ENCODE peak calls at places on chromosomes 1 and 21, in five cellular contexts. U, O, E, D and T are unnamed samples.

GRCh38 chr1:47684518-47684917 is 246.7 kb downstream of the FOXD2 start:
- DNase-seq in U (no peak), D (no peak), O (no peak), E (peak; percentile 6), T (no peak)

GRCh38 chr1:180253585-180254495 is 23.8 kb downstream of the LHX4 start:
- DNase-seq in O (no peak), E (peak; percentile 31), D (no peak), U (no peak), T (peak; percentile 58)

GRCh38 chr21:46119565-46120271 is 21.8 kb downstream of the COL6A2 start:
- DNase-seq in O (no peak), U (no peak), D (no peak), E (peak; percentile 20), T (no peak)

GRCh38 chr1:183002797-183003594 is 20.2 kb upstream of the LAMC1 start:
- DNase-seq in D (no peak), U (peak; percentile 40), O (peak; percentile 79), E (no peak), T (no peak)

GRCh38 chr1:226642421-226642820 is 93.9 kb downstream of the STUM start:
- DNase-seq in D (no peak), U (no peak), E (no peak), O (no peak), T (no peak)

GRCh38 chr1:5239911-5240310 is 585.5 kb downstream of the AJAP1 start:
- DNase-seq in U (no peak), O (no peak), E (no peak), D (no peak), T (no peak)

GRCh38 chr1:78079580-78079979 is 33.8 kb downstream of the GIPC2 start:
- DNase-seq in U (peak; percentile 37), E (no peak), O (peak; percentile 31), D (no peak), T (no peak)

GRCh38 chr21:36902331-36902730 is 64.1 kb downstream of the HLCS start:
- DNase-seq in O (no peak), U (no peak), D (no peak), E (no peak), T (no peak)

GRCh38 chr1:67367370-67368345 is 60.0 kb downstream of the IL12RB2 start:
- DNase-seq in D (no peak), O (peak; percentile 17), E (no peak), U (peak; percentile 14), T (no peak)

GRCh38 chr1:167695150-167695549 is 26.6 kb upstream of the MPZL1 start:
- DNase-seq in O (no peak), D (no peak), U (no peak), E (no peak), T (peak; percentile 97)

GRCh38 chr1:147292635-147293251 is 50.3 kb downstream of the CHD1L start:
- DNase-seq in O (peak; percentile 98), D (no peak), U (peak; percentile 99), E (no peak), T (peak; percentile 71)

GRCh38 chr21:36193200-36193599 is 36.6 kb downstream of the DOP1B start:
- DNase-seq in O (no peak), E (no peak), D (no peak), U (peak; percentile 17), T (peak; percentile 97)

GRCh38 chr1:19067187-19067911 is 110.9 kb upstream of the IFFO2 start:
- DNase-seq in E (peak; percentile 73), D (peak; percentile 41), O (no peak), U (no peak), T (peak; percentile 5)

GRCh38 chr1:19416919-19417441 is 68.4 kb downstream of the CAPZB start:
- DNase-seq in D (no peak), O (no peak), U (no peak), E (no peak), T (no peak)

GRCh38 chr1:235074335-235075120 is 54.1 kb downstream of the TOMM20 start:
- DNase-seq in U (peak; percentile 92), E (no peak), D (no peak), O (peak; percentile 97), T (peak; percentile 64)

GRCh38 chr1:184502154-184502553 is 115.3 kb downstream of the C1orf21 start:
- DNase-seq in D (no peak), E (no peak), O (no peak), U (no peak), T (no peak)

GRCh38 chr1:179493323-179493722 is 82.4 kb downstream of the NPHS2 start:
- DNase-seq in O (peak; percentile 2), D (no peak), U (peak; percentile 75), E (no peak), T (no peak)

GRCh38 chr1:110408488-110408887 is 994 bp upstream of the LAMTOR5 start:
- DNase-seq in D (no peak), O (no peak), E (no peak), U (no peak), T (no peak)

GRCh38 chr1:93324486-93325464 is 20.9 kb upstream of the DR1 start:
- DNase-seq in U (peak; percentile 81), D (no peak), O (peak; percentile 60), E (no peak), T (peak; percentile 56)

GRCh38 chr1:3529099-3529729 is 74.7 kb downstream of the ARHGEF16 start:
- DNase-seq in E (no peak), O (no peak), U (no peak), D (no peak), T (peak; percentile 25)

GRCh38 chr21:42553435-42553834 is 39.8 kb downstream of the SLC37A1 start:
- DNase-seq in U (no peak), O (peak; percentile 33), E (no peak), D (no peak), T (no peak)

GRCh38 chr1:20291621-20292020 is 946 bp downstream of the VWA5B1 start:
- DNase-seq in E (peak; percentile 55), U (no peak), O (no peak), D (no peak), T (no peak)

GRCh38 chr1:33324677-33325417 is 3.9 kb upstream of the A3GALT2 start:
- DNase-seq in O (no peak), D (no peak), U (no peak), E (no peak), T (no peak)

GRCh38 chr1:185585770-185586169 is 148.4 kb upstream of the HMCN1 start:
- DNase-seq in D (no peak), E (no peak), O (no peak), U (no peak), T (no peak)

GRCh38 chr1:159076438-159076752 is 171 bp downstream of the AIM2 start:
- DNase-seq in D (no peak), O (no peak), E (no peak), U (no peak), T (no peak)
- H2AFZ ChIP-seq in D (no peak overlapping the region), O (no peak overlapping the region), E (no peak overlapping the region), U (peak overlapping the region; percentile 14), T (no peak overlapping the region)

DNA sequence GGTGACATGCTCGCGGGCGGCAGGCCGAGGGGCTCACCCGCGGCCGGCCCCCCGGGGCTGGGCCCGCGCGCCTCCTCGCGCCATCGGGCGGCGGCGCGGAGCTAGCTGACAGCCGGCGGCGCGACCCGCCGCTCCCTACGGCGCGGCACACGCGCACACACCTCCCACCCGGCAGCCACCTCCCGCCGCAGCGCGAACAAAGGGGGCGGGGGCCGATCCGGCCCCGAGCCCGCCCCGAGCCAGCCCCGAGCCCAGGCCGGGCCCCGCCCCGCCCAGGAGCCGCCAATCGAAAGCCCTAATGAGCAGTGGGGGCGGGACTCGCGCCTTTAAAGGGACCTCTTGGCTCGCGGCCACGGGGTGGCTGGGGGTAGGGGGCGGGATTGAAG is at the start of gene KIF21B:
- DNase-seq in E (peak; percentile 89), U (no peak), D (peak; percentile 87), O (peak; percentile 71), T (peak; percentile 79)
- H2AK5ac ChIP-seq in E (no peak within 1 kb of the TSS), U (peak within 1 kb of the TSS; percentile 40), D (peak within 1 kb of the TSS; percentile 51), O (peak within 1 kb of the TSS; percentile 3), T (no peak within 1 kb of the TSS)

DNA sequence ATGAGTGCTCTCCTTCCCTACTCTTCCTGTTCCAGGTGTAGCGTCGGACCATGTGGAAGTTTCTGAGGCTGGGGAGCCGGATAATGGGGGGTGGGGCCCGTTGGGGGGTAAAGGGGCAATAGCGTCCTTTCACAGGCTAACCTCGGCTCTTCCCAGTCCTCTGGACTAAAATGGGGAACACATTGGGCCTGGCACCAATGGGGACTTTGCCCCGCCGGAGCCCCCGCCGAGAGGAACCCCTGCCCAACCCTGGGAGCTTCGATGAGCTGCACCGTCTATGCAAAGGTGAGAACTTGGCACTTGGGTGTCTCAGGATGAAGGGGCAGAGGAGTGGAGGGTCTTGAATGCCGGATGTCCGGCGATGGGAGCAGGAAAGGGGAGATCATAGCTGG is 456 bp downstream of the TOMM40L start:
- DNase-seq in O (no peak), D (no peak), U (no peak), E (no peak), T (no peak)
- H4K8ac ChIP-seq in O (peak overlapping the region; percentile 81), D (no peak overlapping the region), U (peak overlapping the region; percentile 96), E (no peak overlapping the region), T (peak overlapping the region; percentile 98)

DNA sequence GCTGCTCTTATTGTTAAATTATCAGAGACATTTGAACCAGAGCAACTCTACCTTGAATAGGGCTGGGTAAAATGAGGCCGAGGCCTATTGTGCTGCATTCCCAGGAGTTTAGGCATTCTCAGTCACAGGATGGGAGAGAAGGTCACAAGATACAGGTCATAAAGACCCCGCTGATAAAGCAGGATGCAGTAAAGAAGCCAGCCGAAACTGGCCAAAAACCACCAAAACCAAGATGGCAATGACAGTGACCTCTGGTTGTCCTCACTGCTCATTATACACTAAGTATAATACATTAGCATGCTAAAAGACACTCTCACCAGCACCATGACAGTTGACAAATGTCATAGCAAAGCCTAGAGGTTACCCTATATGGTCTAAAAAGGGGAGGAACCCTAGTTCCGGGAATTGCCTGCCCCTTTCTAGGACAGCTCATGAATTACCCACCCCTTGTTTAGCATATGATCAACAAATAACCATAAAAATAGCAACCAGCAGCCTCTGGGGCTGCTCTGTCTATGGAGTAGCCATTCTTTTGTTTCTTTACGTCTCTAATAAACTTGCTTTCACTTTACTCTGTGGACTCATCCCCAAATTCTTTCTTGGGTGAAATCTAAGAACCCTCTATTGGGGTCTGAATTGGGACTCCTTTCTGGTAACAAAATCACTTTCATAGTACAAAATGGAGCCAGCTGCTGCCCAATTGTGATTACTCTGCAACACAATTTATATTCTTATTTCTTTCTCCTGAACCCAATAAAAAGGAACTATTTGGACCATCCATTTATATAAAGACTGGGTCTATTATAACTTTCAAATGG is 179.6 kb downstream of the TGFBR3 start:
- DNase-seq in O (no peak), U (no peak), D (no peak), E (no peak), T (no peak)
- H2AFZ ChIP-seq in O (no peak overlapping the region), U (no peak overlapping the region), D (no peak overlapping the region), E (no peak overlapping the region), T (no peak overlapping the region)

GRCh38 chr1:41328780-41329640 is 32.2 kb upstream of the FOXO6 start:
- DNase-seq in E (no peak), O (no peak), D (no peak), U (no peak), T (no peak)

GRCh38 chr1:41325801-41326200 is 35.4 kb upstream of the FOXO6 start:
- DNase-seq in D (no peak), O (no peak), U (no peak), E (no peak), T (peak; percentile 8)

GRCh38 chr1:41327383-41327999 is 33.7 kb upstream of the FOXO6 start:
- DNase-seq in O (no peak), E (no peak), D (no peak), U (no peak), T (no peak)

GRCh38 chr1:41329662-41330587 is 31.3 kb upstream of the FOXO6 start:
- DNase-seq in U (no peak), O (no peak), D (no peak), E (no peak), T (no peak)

GRCh38 chr1:41328011-41328615 is 33.1 kb upstream of the FOXO6 start:
- DNase-seq in D (no peak), E (no peak), O (no peak), U (no peak), T (no peak)
- H2AK5ac ChIP-seq in D (no peak overlapping the region), E (no peak overlapping the region), O (no peak overlapping the region), U (no peak overlapping the region), T (no peak overlapping the region)